ENCODE peak calls at places on chromosomes 12 and 14, in six cellular contexts. H is fibroblast of lung; R is epithelial cell of esophagus; A is endothelial cell of umbilical vein; Z is omental fat pad; V is CD4-positive, alpha-beta T cell. S is an unnamed sample.

GRCh38 chr14:102541771-102542170 is 32.2 kb upstream of the ANKRD9 start:
- DNase-seq in H (no peak), R (no peak), A (no peak), Z (no peak), V (no peak), S (no peak)

GRCh38 chr12:22729431-22729830 is 104.5 kb downstream of the ETNK1 start:
- DNase-seq in H (no peak), R (no peak), A (no peak), Z (no peak), V (no peak), S (no peak)

GRCh38 chr12:42143401-42144173 is 1.1 kb downstream of the GXYLT1 start:
- DNase-seq in H (peak; percentile 44), R (peak; percentile 33), A (peak; percentile 54), Z (no peak), V (no peak), S (peak; percentile 31)

GRCh38 chr14:88562831-88563686 is at the start of gene ZC3H14:
- DNase-seq in H (peak; percentile 82), R (peak; percentile 88), A (peak; percentile 93), Z (no peak), V (peak; percentile 76), S (peak; percentile 95)

GRCh38 chr12:82300611-82301010 is 57.6 kb downstream of the CCDC59 start:
- DNase-seq in H (no peak), R (no peak), A (no peak), Z (no peak), V (no peak), S (no peak)

GRCh38 chr12:116142936-116143882 is 134.3 kb downstream of the MED13L start:
- DNase-seq in H (peak; percentile 87), R (peak; percentile 79), A (peak; percentile 97), Z (no peak), V (no peak), S (no peak)

GRCh38 chr12:93982847-93983315 is 165.5 kb upstream of the PLXNC1 start:
- DNase-seq in H (peak; percentile 85), R (peak; percentile 85), A (no peak), Z (no peak), V (no peak), S (no peak)

GRCh38 chr12:70448371-70448770 is 82.3 kb downstream of the KCNMB4 start:
- DNase-seq in H (no peak), R (no peak), A (no peak), Z (no peak), V (no peak), S (no peak)

GRCh38 chr12:5562581-5562980 is 130.7 kb downstream of the NTF3 start:
- DNase-seq in H (no peak), R (no peak), A (no peak), Z (no peak), V (no peak), S (no peak)

GRCh38 chr14:88044129-88044727 is 39.3 kb downstream of the GPR65 start:
- DNase-seq in H (no peak), R (peak; percentile 4), A (no peak), Z (no peak), V (no peak), S (no peak)

GRCh38 chr12:85489194-85489593 is 209.2 kb downstream of the ALX1 start:
- DNase-seq in H (no peak), R (peak; percentile 36), A (no peak), Z (no peak), V (no peak), S (no peak)

GRCh38 chr12:131682511-131682895 is 28.4 kb upstream of the SFSWAP start:
- DNase-seq in H (no peak), R (no peak), A (no peak), Z (no peak), V (no peak), S (no peak)

GRCh38 chr14:89660183-89660582 is 243.2 kb upstream of the FOXN3 start:
- DNase-seq in H (peak; percentile 77), R (peak; percentile 6), A (no peak), Z (no peak), V (no peak), S (no peak)

GRCh38 chr14:72646861-72647528 is 246.9 kb downstream of the DPF3 start:
- DNase-seq in H (peak; percentile 92), R (peak; percentile 13), A (peak; percentile 49), Z (no peak), V (no peak), S (no peak)

GRCh38 chr12:64796205-64796845 is 28.1 kb upstream of the TBC1D30 start:
- DNase-seq in H (peak; percentile 96), R (peak; percentile 96), A (peak; percentile 93), Z (peak; percentile 29), V (peak; percentile 50), S (peak; percentile 67)

GRCh38 chr12:39905152-39905551 is 200.7 kb downstream of the SLC2A13 start:
- DNase-seq in H (peak; percentile 39), R (no peak), A (no peak), Z (no peak), V (no peak), S (no peak)

GRCh38 chr12:105744659-105745058 is 394.1 kb downstream of the NUAK1 start:
- DNase-seq in H (no peak), R (no peak), A (no peak), Z (no peak), V (no peak), S (no peak)

GRCh38 chr14:56153271-56153670 is 35.1 kb downstream of the PELI2 start:
- DNase-seq in H (peak; percentile 37), R (no peak), A (peak; percentile 36), Z (no peak), V (no peak), S (no peak)

GRCh38 chr14:71308671-71309070 is 401.4 kb downstream of the PCNX1 start:
- DNase-seq in H (no peak), R (no peak), A (no peak), Z (no peak), V (no peak), S (no peak)

GRCh38 chr14:71314717-71315116 is 407.5 kb downstream of the PCNX1 start:
- DNase-seq in H (no peak), R (no peak), A (no peak), Z (no peak), V (no peak), S (no peak)

GRCh38 chr14:71311061-71311460 is 403.8 kb downstream of the PCNX1 start:
- DNase-seq in H (no peak), R (no peak), A (no peak), Z (no peak), V (no peak), S (no peak)

GRCh38 chr14:71304588-71305133 is 397.4 kb downstream of the PCNX1 start:
- DNase-seq in H (no peak), R (no peak), A (no peak), Z (no peak), V (no peak), S (no peak)

DNA sequence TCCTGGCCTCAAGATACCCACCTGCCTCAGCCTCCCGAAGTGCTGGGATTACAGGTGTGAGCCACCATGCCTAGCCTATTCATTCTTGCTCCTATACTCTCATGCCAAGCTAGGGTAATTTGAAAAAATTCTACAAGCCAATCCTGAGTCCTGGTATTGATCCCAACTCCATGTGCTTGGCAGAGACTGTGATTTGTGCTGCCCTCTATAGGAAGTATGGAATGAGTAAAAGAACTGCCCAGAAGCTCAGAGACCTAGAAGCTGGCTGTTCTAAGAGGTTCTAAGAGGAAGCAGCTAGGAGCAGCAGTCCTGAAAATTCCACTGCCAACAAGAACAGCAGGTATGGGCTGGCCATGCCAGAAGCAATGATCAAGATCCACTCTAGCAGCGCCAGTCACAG is 402.5 kb downstream of the PCNX1 start:
- DNase-seq in H (no peak), R (peak; percentile 10), A (no peak), Z (no peak), V (no peak), S (no peak)
- TF ChIP-seq CTCF in H (no peak), R (no peak), A (no peak), Z (no peak), V (no peak), S (no peak)

GRCh38 chr14:35533357-35534129 is 421 bp upstream of the INSM2 start:
- DNase-seq in H (peak; percentile 33), R (peak; percentile 76), A (peak; percentile 60), Z (no peak), V (peak; percentile 27), S (peak; percentile 79)
- TF ChIP-seq CTCF in H (no peak), R (no peak), A (no peak), Z (no peak), V (no peak), S (peak; percentile 16)

DNA sequence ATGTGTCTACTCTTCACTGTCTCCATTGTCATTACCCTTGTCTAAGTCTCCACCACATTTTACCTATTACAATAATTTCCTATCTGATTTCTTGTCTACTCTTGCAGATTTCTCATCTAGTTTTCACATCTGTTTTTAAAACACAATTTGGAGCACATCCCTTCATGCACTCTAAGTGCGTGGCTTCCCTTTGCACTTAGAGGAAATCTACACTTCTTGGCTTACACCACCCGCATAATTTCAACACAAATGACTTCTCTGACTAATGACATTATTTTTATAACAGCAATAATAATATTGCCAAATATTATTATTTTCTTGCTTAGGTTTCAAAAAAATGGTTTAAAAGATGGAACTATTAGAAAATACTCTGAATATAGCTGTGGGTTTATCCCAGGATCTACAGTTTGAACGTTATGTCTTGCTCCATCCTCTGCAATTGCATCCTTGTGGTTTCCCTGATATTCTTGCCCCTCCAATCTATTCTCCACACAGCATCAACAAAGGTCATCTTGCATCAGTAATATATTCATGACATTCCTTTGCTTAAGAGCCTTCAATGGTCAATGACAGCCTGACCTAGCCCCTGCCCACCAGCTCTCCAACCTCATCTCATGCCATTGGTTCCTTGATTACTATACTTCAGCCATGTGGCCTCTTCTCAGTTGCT is 153.7 kb downstream of the SLC25A21 start:
- DNase-seq in H (no peak), R (no peak), A (no peak), Z (no peak), V (no peak), S (no peak)
- TF ChIP-seq CTCF in H (no peak), R (no peak), A (no peak), Z (no peak), V (no peak), S (no peak)

DNA sequence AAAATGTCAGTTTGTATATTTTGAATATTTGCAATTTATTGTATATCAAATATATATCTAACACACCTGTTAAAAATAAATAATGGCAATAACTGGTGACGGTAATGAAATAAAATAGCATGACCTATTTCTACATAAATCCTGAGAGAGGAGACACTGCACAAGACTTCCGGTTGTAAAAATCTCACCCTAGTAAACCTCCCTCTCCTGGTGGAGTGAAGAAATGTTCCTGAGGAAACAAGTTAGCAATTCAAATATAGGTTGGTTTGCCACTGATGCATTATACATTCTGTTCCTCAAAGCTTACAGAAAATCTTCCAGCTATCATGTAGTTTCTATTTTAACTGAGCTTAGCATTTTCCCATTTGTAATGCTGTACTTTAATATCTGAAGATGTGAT is 166.2 kb upstream of the SYT10 start:
- DNase-seq in H (no peak), R (peak; percentile 61), A (no peak), Z (no peak), V (no peak), S (no peak)
- TF ChIP-seq CTCF in H (no peak), R (peak; percentile 66), A (no peak), Z (no peak), V (no peak), S (peak; percentile 16)

GRCh38 chr12:53543539-53543938 is 36.3 kb upstream of the NPFF start:
- DNase-seq in H (peak; percentile 81), R (peak; percentile 76), A (peak; percentile 78), Z (no peak), V (peak; percentile 23), S (peak; percentile 79)
- TF ChIP-seq CTCF in H (peak; percentile 96), R (peak; percentile 96), A (peak; percentile 91), Z (no peak), V (peak; percentile 76), S (peak; percentile 86)

DNA sequence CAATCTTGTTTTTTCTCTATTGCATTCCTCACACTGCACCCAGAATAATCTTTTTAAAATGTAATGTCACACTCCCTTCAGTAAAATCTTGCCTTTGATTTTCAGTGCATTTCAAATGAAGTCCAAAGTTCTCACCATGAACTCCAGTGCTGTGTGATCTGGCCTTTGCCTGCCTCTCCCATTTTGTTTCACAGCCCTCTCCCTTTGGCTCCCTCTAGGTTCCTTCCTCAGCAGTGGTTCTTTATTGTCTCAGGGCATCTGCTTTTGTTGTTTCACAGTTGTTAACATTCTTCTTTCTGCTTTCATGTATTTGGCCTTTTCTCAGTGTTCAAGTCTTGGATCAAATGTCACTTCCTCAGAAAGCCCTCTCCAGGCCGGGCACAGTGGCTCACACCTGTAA is 84.5 kb upstream of the AMN1 start:
- DNase-seq in H (no peak), R (no peak), A (peak; percentile 44), Z (no peak), V (no peak), S (no peak)
- TF ChIP-seq CTCF in H (no peak), R (peak; percentile 24), A (peak; percentile 12), Z (no peak), V (no peak), S (peak; percentile 5)